ENCODE peak calls at places on chromosome 13, in four cellular contexts. K is lung, X is Peyer's patch, R is ovary. M is an unnamed sample. For H3K27me3 and H3K9me3, the result is how much of the 10 kb centered on the place peaks cover.

GRCh38 chr13:87777395-87777794 is 106.2 kb downstream of the SLITRK5 start:
- DNase-seq in R (no peak), X (no peak), K (no peak), M (no peak)

GRCh38 chr13:112894423-112894672 is 74.7 kb upstream of the MCF2L start:
- DNase-seq in X (no peak), R (no peak), K (no peak), M (no peak)

GRCh38 chr13:114151565-114152284 is 19.3 kb upstream of the RASA3 start:
- DNase-seq in K (no peak), X (peak), R (no peak), M (no peak)

GRCh38 chr13:46383383-46383782 is 3.7 kb downstream of the RUBCNL start:
- DNase-seq in X (peak), R (no peak), K (no peak), M (no peak)

GRCh38 chr13:31909889-31910551 is 121.6 kb upstream of the FRY start:
- DNase-seq in X (peak), R (peak), K (peak), M (no peak)

GRCh38 chr13:50636007-50636704 is 207.3 kb downstream of the DLEU7 start:
- DNase-seq in K (no peak), X (no peak), R (peak), M (no peak)

GRCh38 chr13:105087941-105088340 is 1447.5 kb downstream of the EFNB2 start:
- DNase-seq in R (no peak), K (no peak), X (no peak), M (no peak)

GRCh38 chr13:110266983-110267382 is 40.0 kb downstream of the COL4A1 start:
- DNase-seq in R (no peak), X (peak), K (no peak), M (no peak)

GRCh38 chr13:46382224-46382623 is 4.8 kb downstream of the RUBCNL start:
- DNase-seq in R (no peak), X (no peak), K (no peak), M (no peak)

GRCh38 chr13:30726192-30726591 is 9.2 kb upstream of the ALOX5AP start:
- DNase-seq in X (no peak), K (no peak), R (no peak), M (no peak)

GRCh38 chr13:26742691-26743358 is 17.8 kb downstream of the GPR12 start:
- DNase-seq in R (no peak), X (no peak), K (no peak), M (no peak)
- H3K27me3 ChIP-seq in R (under half), X (under half), K (under half), M (half or more)

DNA sequence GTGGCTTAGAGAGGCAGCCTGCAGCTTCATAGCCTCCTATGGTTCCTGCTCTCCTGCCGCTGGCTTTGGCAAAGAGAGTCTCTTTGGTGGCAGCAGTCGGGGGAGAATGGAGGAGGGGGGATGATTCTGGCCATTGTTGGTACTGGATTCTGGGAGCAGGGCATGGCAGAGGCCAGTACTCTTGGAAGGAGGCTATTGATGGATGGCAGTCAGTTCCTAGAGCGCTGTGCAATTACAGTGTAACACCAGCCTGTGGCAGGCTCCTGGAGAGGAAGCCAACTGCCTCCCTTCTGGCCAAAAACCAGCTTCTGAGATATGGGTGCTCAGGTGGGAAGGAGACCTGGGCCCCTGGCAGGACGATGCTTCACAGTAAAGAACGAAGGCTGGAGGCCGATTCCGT is 47.9 kb upstream of the TMTC4 start:
- DNase-seq in X (no peak), R (no peak), K (no peak), M (no peak)
- TF ChIP-seq CTCF in X (no peak), R (no peak), K (no peak), M (no peak)

GRCh38 chr13:83536941-83537340 is 345.3 kb downstream of the SLITRK1 start:
- DNase-seq in X (no peak), R (no peak), K (no peak), M (no peak)
- H3K9me3 ChIP-seq in X (under half), R (under half), K (under half), M (half or more)

GRCh38 chr13:22403144-22403543 is 732.3 kb downstream of the FGF9 start:
- DNase-seq in R (no peak), X (no peak), K (no peak), M (no peak)
- H3K27me3 ChIP-seq in R (under half), X (under half), K (under half), M (under half)

GRCh38 chr13:90884066-90884465 is 463.4 kb upstream of the MIR17HG start:
- DNase-seq in R (no peak), X (no peak), K (no peak), M (no peak)

GRCh38 chr13:90882551-90882950 is 464.9 kb upstream of the MIR17HG start:
- DNase-seq in R (no peak), K (no peak), X (no peak), M (no peak)

GRCh38 chr13:90880790-90881189 is 466.7 kb upstream of the MIR17HG start:
- DNase-seq in K (no peak), X (no peak), R (no peak), M (no peak)

DNA sequence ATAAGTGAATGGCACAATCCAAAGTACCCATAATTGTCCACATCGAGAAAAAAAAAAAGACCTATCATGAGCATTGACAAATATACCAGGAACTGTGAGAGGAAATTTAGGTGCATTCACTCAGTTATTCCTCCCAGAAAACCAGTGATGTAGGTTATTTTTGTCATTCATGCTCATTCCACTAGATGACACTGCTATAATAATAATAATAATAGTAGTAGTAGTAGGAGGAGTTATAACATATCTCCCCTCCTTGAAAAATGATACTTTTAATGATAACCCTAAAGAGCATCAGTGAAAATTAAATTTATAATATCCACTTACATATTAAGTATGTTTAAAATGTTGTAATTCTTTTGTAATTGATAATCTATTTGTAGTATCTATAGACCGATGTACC is 463.9 kb upstream of the MIR17HG start:
- DNase-seq in K (no peak), R (no peak), X (no peak), M (no peak)
- TF ChIP-seq CTCF in K (no peak), R (no peak), X (no peak), M (no peak)

DNA sequence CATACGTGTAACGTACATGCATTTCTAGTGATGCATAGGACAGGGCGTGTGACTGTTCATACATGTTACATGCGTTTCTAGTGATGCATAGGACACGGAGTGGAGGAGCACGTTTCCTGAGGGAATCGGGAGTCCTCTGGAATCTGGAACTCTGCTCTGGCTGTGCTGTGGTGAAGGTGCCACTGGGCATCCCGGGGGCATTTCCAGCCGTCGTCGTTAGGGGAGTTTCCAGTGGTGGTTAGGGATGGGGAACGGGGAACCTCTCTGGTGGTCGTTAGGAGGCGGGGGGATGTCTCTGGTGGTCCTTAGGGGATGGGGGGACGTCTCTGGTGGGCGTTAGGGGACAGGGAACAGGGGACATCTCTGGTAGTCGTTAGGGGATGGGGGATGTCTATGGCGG is 209.6 kb upstream of the SOX1 start:
- DNase-seq in K (no peak), X (no peak), R (no peak), M (no peak)
- H3K9me3 ChIP-seq in K (under half), X (under half), R (under half), M (under half)

GRCh38 chr13:95787356-95788099 is 110.6 kb downstream of the DNAJC3 start:
- DNase-seq in K (no peak), R (no peak), X (no peak), M (no peak)

GRCh38 chr13:95797016-95797415 is 120.1 kb downstream of the DNAJC3 start:
- DNase-seq in K (no peak), X (no peak), R (no peak), M (no peak)

GRCh38 chr13:95788100-95788463 is 111.1 kb downstream of the DNAJC3 start:
- DNase-seq in R (no peak), X (no peak), K (no peak), M (no peak)

GRCh38 chr13:95793018-95793555 is 116.1 kb downstream of the DNAJC3 start:
- DNase-seq in K (no peak), X (no peak), R (no peak), M (no peak)

DNA sequence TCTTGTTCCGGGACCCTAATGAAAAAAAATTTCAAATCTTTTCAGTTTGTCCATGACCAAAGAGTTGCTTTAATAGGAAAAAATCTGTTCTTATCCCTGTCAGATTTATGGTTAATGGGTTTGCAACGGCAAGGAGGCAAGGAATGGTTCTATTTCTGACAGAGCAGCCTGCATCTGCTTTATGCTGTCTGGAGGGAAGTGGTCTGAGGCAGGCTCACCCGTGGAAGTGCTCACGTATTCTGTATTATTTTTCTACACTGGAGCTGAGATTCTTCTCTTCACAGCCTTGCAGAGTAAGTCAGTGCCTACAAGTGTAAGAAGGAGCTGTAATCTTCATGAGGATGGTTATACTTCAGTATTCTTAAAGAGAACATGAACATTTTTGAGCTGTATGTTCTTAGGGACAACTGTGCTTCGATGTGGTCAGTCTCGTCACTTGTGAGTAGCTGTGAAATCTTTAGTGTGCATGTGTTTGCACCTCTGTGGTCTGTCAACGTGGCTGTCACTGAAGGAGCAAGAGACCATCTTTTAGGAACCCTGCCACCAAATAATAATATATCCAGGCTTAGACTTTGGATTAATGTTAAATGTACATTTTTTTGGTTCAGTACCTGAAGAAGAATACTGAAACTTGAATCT is 114.3 kb downstream of the DNAJC3 start:
- DNase-seq in K (no peak), R (no peak), X (no peak), M (no peak)
- H3K27me3 ChIP-seq in K (under half), R (under half), X (under half), M (under half)

DNA sequence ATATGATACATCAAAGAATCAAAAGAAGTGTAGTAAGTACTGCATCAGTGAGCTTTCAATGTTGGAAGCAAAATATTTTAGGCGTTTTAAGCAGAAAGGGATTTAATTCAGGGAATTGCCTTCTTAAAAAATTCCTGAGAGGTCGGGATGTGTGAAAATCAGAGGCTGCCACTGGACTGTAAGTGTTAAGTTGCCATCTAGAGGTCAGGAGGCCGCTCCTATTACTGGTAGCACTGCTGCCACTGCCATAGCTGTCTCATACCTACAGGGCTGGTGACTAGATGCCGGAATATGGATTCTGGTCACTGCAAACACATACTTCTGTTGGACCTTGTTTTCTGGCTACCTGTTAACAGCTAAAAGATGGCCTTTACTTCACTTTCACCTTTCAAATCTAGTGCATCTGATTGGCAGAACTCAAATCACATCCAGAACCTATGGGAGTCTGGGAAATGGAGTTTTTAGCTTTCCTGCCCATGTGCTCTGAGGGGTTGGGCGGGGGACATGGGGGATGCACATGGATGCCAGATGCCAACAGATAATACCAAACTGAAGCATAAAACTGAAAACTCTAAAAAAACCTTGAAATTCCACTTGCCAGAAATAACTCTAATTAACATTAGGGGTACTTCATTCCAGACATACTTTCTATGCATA is 29.8 kb downstream of the DGKH start:
- DNase-seq in K (no peak), R (no peak), X (no peak), M (no peak)
- TF ChIP-seq CTCF in K (no peak), R (no peak), X (peak), M (peak)

GRCh38 chr13:107960301-107960700 is 255.0 kb downstream of the LIG4 start:
- DNase-seq in R (no peak), K (no peak), X (no peak), M (no peak)

GRCh38 chr13:107962209-107962608 is 253.1 kb downstream of the LIG4 start:
- DNase-seq in X (no peak), R (no peak), K (no peak), M (no peak)

GRCh38 chr13:107956889-107957288 is 258.4 kb downstream of the LIG4 start:
- DNase-seq in K (no peak), X (no peak), R (no peak), M (no peak)
- H3K9me3 ChIP-seq in K (under half), X (under half), R (under half), M (under half)